ENCODE peak calls at places on chromosomes 13 and 19, in ten cellular contexts. I is HCEC 1CT; G is ACHN; R is WTC11; F is astrocyte of the cerebellum; K is pancreas; P is activated CD4-positive, CD25-positive, alpha-beta regulatory T cell treated with anti-CD3 and anti-CD28 coated beads, Interleukin-2, amount 50 U/mL, for 16 hours; J is iris pigment epithelial cell; B is NCI-H1092; O is stimulated activated CD8-positive, alpha-beta memory T cell treated with anti-CD3 and anti-CD28 coated beads, Interleukin-4, amount 100 ng/mL, for 24 hours. T is an unnamed sample.

GRCh38 chr19:8310342-8311055 is 2.3 kb upstream of the CD320 start:
- DNase-seq in I (no peak), G (no peak), R (peak), F (no peak), K (peak), P (no peak), J (no peak), B (no peak), O (no peak), T (no peak)

GRCh38 chr19:32339988-32340874 is 5.2 kb upstream of the ZNF507 start:
- DNase-seq in I (peak), G (peak), R (peak), F (peak), K (peak), P (no peak), J (peak), B (no peak), O (peak), T (peak)

GRCh38 chr19:14758816-14759215 is 19.5 kb downstream of the ADGRE2 start:
- DNase-seq in I (no peak), G (no peak), R (peak), F (no peak), K (no peak), P (no peak), J (no peak), B (no peak), O (no peak), T (peak)

GRCh38 chr19:4375620-4376228 is 24.6 kb downstream of the SH3GL1 start:
- DNase-seq in I (peak), G (peak), R (peak), F (peak), K (no peak), P (no peak), J (peak), B (no peak), O (no peak), T (no peak)

GRCh38 chr19:7475665-7476064 is 13.2 kb downstream of the PEX11G start:
- DNase-seq in I (no peak), G (no peak), R (no peak), F (no peak), K (no peak), P (no peak), J (no peak), B (no peak), O (no peak), T (no peak)

GRCh38 chr19:44851427-44851826 is 5.3 kb downstream of the NECTIN2 start:
- DNase-seq in I (no peak), G (no peak), R (no peak), F (no peak), K (no peak), P (no peak), J (no peak), B (no peak), O (no peak), T (no peak)

GRCh38 chr19:57465680-57466381 is 8.9 kb upstream of the VN1R1 start:
- DNase-seq in I (peak), G (peak), R (peak), F (no peak), K (no peak), P (no peak), J (peak), B (no peak), O (no peak), T (peak)

GRCh38 chr13:39484506-39485313 is 118.3 kb downstream of the LHFPL6 start:
- DNase-seq in I (peak), G (no peak), R (no peak), F (peak), K (no peak), P (no peak), J (peak), B (no peak), O (no peak), T (no peak)

GRCh38 chr19:15195381-15195964 is 5.3 kb downstream of the NOTCH3 start:
- DNase-seq in I (peak), G (peak), R (peak), F (no peak), K (peak), P (no peak), J (peak), B (no peak), O (peak), T (peak)

GRCh38 chr19:32058131-32058530 is 287.3 kb upstream of the ZNF507 start:
- DNase-seq in I (no peak), G (no peak), R (no peak), F (no peak), K (no peak), P (no peak), J (no peak), B (no peak), O (no peak), T (no peak)

GRCh38 chr19:708154-709141 is at the start of gene PALM:
- DNase-seq in I (no peak), G (peak), R (peak), F (no peak), K (no peak), P (no peak), J (no peak), B (peak), O (no peak), T (peak)

GRCh38 chr19:18955042-18955441 is 14.0 kb upstream of the HOMER3 start:
- DNase-seq in I (no peak), G (no peak), R (no peak), F (no peak), K (no peak), P (no peak), J (no peak), B (no peak), O (no peak), T (no peak)

GRCh38 chr13:73482556-73482955 is 423.8 kb downstream of the KLF5 start:
- DNase-seq in I (no peak), G (no peak), R (no peak), F (no peak), K (no peak), P (no peak), J (no peak), B (no peak), O (no peak), T (no peak)

GRCh38 chr19:50187937-50188336 is 15.5 kb upstream of the MYH14 start:
- DNase-seq in I (no peak), G (no peak), R (no peak), F (no peak), K (no peak), P (no peak), J (no peak), B (no peak), O (no peak), T (no peak)

GRCh38 chr13:96075953-96076543 is 13.9 kb upstream of the HS6ST3 start:
- DNase-seq in I (no peak), G (peak), R (no peak), F (no peak), K (no peak), P (no peak), J (peak), B (no peak), O (no peak), T (no peak)

T was measured in NCI-H1105 treated with DMSO at 0.1 percent for 48 hours.